ENCODE peak calls at places on chromosomes 2 and 18, in four cellular contexts. H, M, G and Y are unnamed samples.

GRCh38 chr2:239910851-239911629 is 114.1 kb downstream of the NDUFA10 start:
- DNase-seq in M (no peak), H (peak; percentile 77), G (no peak), Y (no peak)

GRCh38 chr2:237178396-237178795 is 92.7 kb downstream of the COPS8 start:
- DNase-seq in H (no peak), G (no peak), M (peak; percentile 96), Y (peak; percentile 80)

GRCh38 chr2:127545189-127545588 is 9.7 kb downstream of the MYO7B start:
- DNase-seq in M (no peak), G (no peak), H (no peak), Y (no peak)

GRCh38 chr2:27211241-27211942 is 449 bp upstream of the ATRAID start:
- DNase-seq in M (no peak), G (no peak), H (no peak), Y (peak; percentile 80)

GRCh38 chr18:44715841-44716240 is 35.2 kb downstream of the SETBP1 start:
- DNase-seq in H (no peak), M (peak; percentile 41), G (no peak), Y (no peak)

GRCh38 chr2:106537711-106538275 is 50.6 kb downstream of the CD8B2 start:
- DNase-seq in M (no peak), G (no peak), H (no peak), Y (no peak)

GRCh38 chr2:204749319-204749718 is 204.0 kb downstream of the PARD3B start:
- DNase-seq in G (no peak), H (no peak), M (peak; percentile 85), Y (no peak)

GRCh38 chr2:226915846-226916360 is 80.0 kb downstream of the RHBDD1 start:
- DNase-seq in M (peak; percentile 75), H (no peak), G (no peak), Y (no peak)

GRCh38 chr2:81260320-81260719 is 955.8 kb upstream of the LRRTM1 start:
- DNase-seq in M (peak; percentile 1), H (no peak), G (no peak), Y (peak; percentile 62)

GRCh38 chr2:233950078-233950825 is 33.1 kb downstream of the TRPM8 start:
- DNase-seq in M (no peak), H (no peak), G (no peak), Y (no peak)

GRCh38 chr18:62632788-62633455 is 82.4 kb upstream of the PHLPP1 start:
- DNase-seq in G (no peak), M (no peak), H (no peak), Y (no peak)

GRCh38 chr2:113208995-113209868 is 35.5 kb downstream of the PSD4 start:
- DNase-seq in H (no peak), G (no peak), M (peak; percentile 64), Y (no peak)

GRCh38 chr2:121884515-121884915 is 129.1 kb downstream of the TSN start:
- DNase-seq in G (no peak), M (no peak), H (no peak), Y (no peak)

GRCh38 chr2:237854295-237854694 is 5.1 kb upstream of the RAMP1 start:
- DNase-seq in M (no peak), H (no peak), G (no peak), Y (no peak)

GRCh38 chr2:226515344-226516055 is 284.1 kb downstream of the IRS1 start:
- DNase-seq in G (no peak), M (peak; percentile 41), H (no peak), Y (no peak)

GRCh38 chr18:39952816-39953215 is 2002.2 kb upstream of the PIK3C3 start:
- DNase-seq in H (no peak), M (no peak), G (no peak), Y (no peak)

GRCh38 chr2:100831831-100832230 is 11.9 kb downstream of the NPAS2 start:
- DNase-seq in M (no peak), G (no peak), H (no peak), Y (no peak)

GRCh38 chr2:232214053-232214452 is 164.5 kb upstream of the ALPP start:
- DNase-seq in H (no peak), G (no peak), M (peak; percentile 86), Y (no peak)

GRCh38 chr2:223976635-223977226 is 19.5 kb downstream of the MRPL44 start:
- DNase-seq in M (peak; percentile 86), H (no peak), G (no peak), Y (no peak)

GRCh38 chr2:69582582-69583176 is 60.9 kb downstream of the AAK1 start:
- DNase-seq in M (peak; percentile 51), H (no peak), G (no peak), Y (no peak)

GRCh38 chr2:228065686-228066085 is 115.8 kb downstream of the SPHKAP start:
- DNase-seq in G (no peak), M (no peak), H (no peak), Y (no peak)

GRCh38 chr2:174836345-174836999 is 72.2 kb upstream of the CHRNA1 start:
- DNase-seq in H (no peak), G (no peak), M (peak; percentile 96), Y (peak; percentile 59)

GRCh38 chr2:70190086-70190412 is 770 bp downstream of the C2orf42 start:
- DNase-seq in G (no peak), H (no peak), M (no peak), Y (no peak)

GRCh38 chr18:57434177-57434535 is 1.0 kb upstream of the ONECUT2 start:
- DNase-seq in M (no peak), G (no peak), H (no peak), Y (no peak)

GRCh38 chr2:239468491-239469017 is 67.7 kb upstream of the HDAC4 start:
- DNase-seq in G (no peak), H (no peak), M (no peak), Y (no peak)

GRCh38 chr2:26724004-26724750 is 31.7 kb downstream of the KCNK3 start:
- DNase-seq in G (peak; percentile 86), H (peak; percentile 68), M (peak; percentile 83), Y (peak; percentile 92)

GRCh38 chr2:236642125-236642524 is 72.5 kb downstream of the ACKR3 start:
- DNase-seq in H (no peak), M (no peak), G (no peak), Y (peak; percentile 27)

GRCh38 chr2:100554788-100555407 is 7.9 kb upstream of the PDCL3 start:
- DNase-seq in H (peak; percentile 64), M (no peak), G (no peak), Y (no peak)

GRCh38 chr18:61587865-61588264 is 254.6 kb downstream of the CDH20 start:
- DNase-seq in M (no peak), H (no peak), G (no peak), Y (no peak)

GRCh38 chr2:71550801-71551630 is 97.7 kb downstream of the DYSF start:
- DNase-seq in G (no peak), M (no peak), H (peak; percentile 14), Y (no peak)

GRCh38 chr2:99317156-99317872 is 16.3 kb upstream of the LYG1 start:
- DNase-seq in M (no peak), G (no peak), H (no peak), Y (no peak)

GRCh38 chr2:28704621-28705020 is 47.0 kb upstream of the PPP1CB start:
- DNase-seq in G (no peak), M (no peak), H (no peak), Y (no peak)
- TF ChIP-seq CTCF in G (no peak), M (no peak), H (no peak), Y (no peak)

GRCh38 chr2:148201075-148202004 is 180.4 kb downstream of the MBD5 start:
- DNase-seq in H (peak; percentile 70), M (peak; percentile 12), G (no peak), Y (no peak)
- TF ChIP-seq CTCF in H (peak; percentile 45), M (peak; percentile 38), G (peak; percentile 63), Y (peak; percentile 41)

GRCh38 chr2:42196403-42197267 is 27.5 kb downstream of the EML4 start:
- DNase-seq in M (peak; percentile 61), G (no peak), H (no peak), Y (peak; percentile 13)
- TF ChIP-seq CTCF in M (peak; percentile 65), G (peak; percentile 61), H (peak; percentile 52), Y (peak; percentile 60)

DNA sequence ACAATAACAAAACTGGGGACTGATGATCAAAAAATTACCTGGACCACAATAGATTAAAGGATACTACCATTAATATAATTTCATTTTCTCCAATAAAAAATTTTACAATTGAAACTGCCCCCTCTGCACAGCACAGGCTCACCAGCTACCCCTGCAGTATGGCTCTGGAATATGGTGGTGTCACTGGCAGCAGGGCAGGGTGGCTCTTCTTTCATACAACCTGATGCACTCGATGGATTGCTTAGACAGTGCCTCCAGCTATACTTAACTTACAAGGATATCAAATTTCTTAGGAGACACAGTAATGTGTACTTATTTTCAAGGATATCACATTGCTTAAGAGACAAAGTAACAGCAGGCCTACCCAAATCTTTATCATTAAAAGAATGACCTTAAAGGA is 124.0 kb downstream of the PRELID3A start:
- DNase-seq in M (no peak), H (no peak), G (no peak), Y (peak; percentile 23)
- TF ChIP-seq CTCF in M (peak; percentile 20), H (no peak), G (peak; percentile 22), Y (no peak)

GRCh38 chr2:44938287-44939073 is 3.0 kb upstream of the SIX3 start:
- DNase-seq in M (no peak), H (no peak), G (no peak), Y (peak; percentile 69)

GRCh38 chr2:44936275-44936674 is 5.2 kb upstream of the SIX3 start:
- DNase-seq in M (no peak), H (no peak), G (no peak), Y (no peak)

GRCh38 chr2:44939074-44940052 is 2.1 kb upstream of the SIX3 start:
- DNase-seq in G (no peak), M (no peak), H (no peak), Y (no peak)

GRCh38 chr2:44936715-44937687 is 4.5 kb upstream of the SIX3 start:
- DNase-seq in M (no peak), H (no peak), G (no peak), Y (peak; percentile 48)

GRCh38 chr2:44937688-44938240 is 3.7 kb upstream of the SIX3 start:
- DNase-seq in G (no peak), H (no peak), M (peak; percentile 70), Y (peak; percentile 86)
- TF ChIP-seq CTCF in G (no peak), H (no peak), M (no peak), Y (no peak)

GRCh38 chr2:136021406-136021805 is 36.0 kb upstream of the DARS1 start:
- DNase-seq in H (no peak), M (no peak), G (no peak), Y (no peak)
- TF ChIP-seq CTCF in H (no peak), M (no peak), G (no peak), Y (no peak)

DNA sequence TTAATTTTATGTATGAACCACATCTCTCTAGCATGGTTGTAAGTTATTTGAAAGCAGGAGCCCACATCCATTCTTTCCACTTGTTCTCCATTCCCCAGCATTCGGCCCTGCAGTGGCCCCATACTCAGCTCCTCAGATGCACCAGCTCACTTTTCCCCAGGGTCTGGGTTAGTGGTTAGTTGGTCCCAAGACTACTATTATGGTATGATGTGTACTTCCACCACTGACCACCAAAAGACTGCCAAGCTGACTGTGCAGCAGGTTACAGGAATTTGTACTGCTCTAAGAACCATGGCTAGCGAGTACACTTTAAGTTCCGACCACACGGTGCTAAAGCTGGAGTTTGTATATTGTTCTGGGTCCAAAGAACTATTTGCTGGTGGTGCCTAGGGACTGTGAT is 413.6 kb upstream of the TCF4 start:
- DNase-seq in H (no peak), G (no peak), M (peak; percentile 55), Y (no peak)
- TF ChIP-seq CTCF in H (no peak), G (no peak), M (no peak), Y (no peak)